ENCODE peak calls at places on chromosomes 16 and 17, in nine cellular contexts. G is left kidney; X is HuH-7.5; H is activated naive CD4-positive, alpha-beta T cell treated with anti-CD3 and anti-CD28 coated beads for 36 hours; Z is hypothalamus; L is RCC 7860; Y is activated CD4-positive, alpha-beta T cell treated with anti-CD3 and anti-CD28 coated beads for 24 hours; S is H54; P is AML-193. F is an unnamed sample.

GRCh38 chr17:333626-334396 is 18.8 kb downstream of the RPH3AL start:
- DNase-seq in G (peak; percentile 85), X (no peak), H (peak; percentile 34), Z (peak; percentile 59), L (no peak), Y (no peak), S (peak; percentile 34), P (no peak), F (no peak)

GRCh38 chr16:53429221-53429943 is 4.9 kb upstream of the RBL2 start:
- DNase-seq in G (peak; percentile 29), X (no peak), H (no peak), Z (no peak), L (no peak), Y (no peak), S (no peak), P (peak; percentile 14), F (no peak)

GRCh38 chr17:82483836-82484235 is 25.3 kb downstream of the NARF start:
- DNase-seq in G (no peak), X (no peak), H (no peak), Z (no peak), L (no peak), Y (no peak), S (no peak), P (no peak), F (no peak)

GRCh38 chr17:57707892-57708291 is 37.2 kb downstream of the CCDC182 start:
- DNase-seq in G (peak; percentile 97), X (no peak), H (no peak), Z (no peak), L (no peak), Y (no peak), S (no peak), P (no peak), F (no peak)

GRCh38 chr16:79267781-79268180 is 332.8 kb downstream of the MAF start:
- DNase-seq in G (no peak), X (no peak), H (peak; percentile 73), Z (no peak), L (no peak), Y (peak; percentile 61), S (no peak), P (no peak), F (no peak)

GRCh38 chr17:48718781-48719641 is 3.3 kb downstream of the PRAC1 start:
- DNase-seq in G (peak; percentile 74), X (no peak), H (no peak), Z (no peak), L (no peak), Y (no peak), S (no peak), P (no peak), F (no peak)

GRCh38 chr16:81473066-81473488 is 28.5 kb downstream of the CMIP start:
- DNase-seq in G (peak; percentile 47), X (no peak), H (no peak), Z (no peak), L (no peak), Y (no peak), S (no peak), P (no peak), F (no peak)

GRCh38 chr17:72580321-72581127 is 459.7 kb downstream of the SOX9 start:
- DNase-seq in G (peak; percentile 73), X (no peak), H (no peak), Z (no peak), L (no peak), Y (no peak), S (no peak), P (no peak), F (no peak)